ENCODE peak calls at places on chromosomes 13 and 19, in seven cellular contexts. D is activated CD8-positive, alpha-beta T cell treated with anti-CD3 and anti-CD28 coated beads for 36 hours; Q is GM13977; I is lower leg skin; K is WTC11; U is osteocyte; J is AG10803. N is an unnamed sample.

GRCh38 chr19:38377052-38377451 is 2.7 kb downstream of the PSMD8 start:
- DNase-seq in D (no peak), Q (no peak), I (no peak), K (no peak), U (no peak), J (no peak), N (no peak)

GRCh38 chr13:114064516-114065140 is 67.8 kb downstream of the RASA3 start:
- DNase-seq in D (no peak), Q (no peak), I (no peak), K (no peak), U (no peak), J (peak), N (peak)

GRCh38 chr19:14160017-14160703 is 23.8 kb upstream of the ASF1B start:
- DNase-seq in D (no peak), Q (no peak), I (no peak), K (no peak), U (no peak), J (no peak), N (no peak)

GRCh38 chr19:17684256-17684655 is 3.9 kb downstream of the UNC13A start:
- DNase-seq in D (no peak), Q (no peak), I (no peak), K (no peak), U (no peak), J (no peak), N (no peak)

GRCh38 chr19:38290631-38291147 is 13.4 kb upstream of the C19orf33 start:
- DNase-seq in D (no peak), Q (no peak), I (peak), K (no peak), U (no peak), J (peak), N (no peak)

GRCh38 chr13:71578048-71578447 is 289.0 kb downstream of the DACH1 start:
- DNase-seq in D (no peak), Q (no peak), I (no peak), K (no peak), U (no peak), J (no peak), N (no peak)

GRCh38 chr13:37995052-37995451 is 125.5 kb upstream of the TRPC4 start:
- DNase-seq in D (no peak), Q (no peak), I (no peak), K (no peak), U (no peak), J (no peak), N (no peak)

GRCh38 chr19:18932216-18932841 is 8.7 kb downstream of the HOMER3 start:
- DNase-seq in D (peak), Q (peak), I (peak), K (peak), U (no peak), J (peak), N (peak)

GRCh38 chr19:16070366-16070990 is 5.8 kb upstream of the TPM4 start:
- DNase-seq in D (peak), Q (peak), I (peak), K (no peak), U (no peak), J (no peak), N (peak)

GRCh38 chr13:31119966-31120733 is 41.6 kb downstream of the HSPH1 start:
- DNase-seq in D (no peak), Q (no peak), I (peak), K (no peak), U (no peak), J (no peak), N (no peak)

GRCh38 chr13:21324793-21325192 is 134.3 kb downstream of the ZDHHC20 start:
- DNase-seq in D (no peak), Q (peak), I (no peak), K (no peak), U (no peak), J (no peak), N (peak)

GRCh38 chr19:30565680-30566079 is 193.5 kb downstream of the ZNF536 start:
- DNase-seq in D (no peak), Q (no peak), I (no peak), K (no peak), U (no peak), J (no peak), N (no peak)

GRCh38 chr13:96199315-96199714 is 109.4 kb downstream of the HS6ST3 start:
- DNase-seq in D (no peak), Q (no peak), I (no peak), K (no peak), U (no peak), J (no peak), N (no peak)

GRCh38 chr19:29596885-29597525 is 9.1 kb upstream of the POP4 start:
- DNase-seq in D (no peak), Q (no peak), I (no peak), K (no peak), U (no peak), J (peak), N (no peak)

GRCh38 chr13:99725644-99726043 is 224.4 kb downstream of the TM9SF2 start:
- DNase-seq in D (no peak), Q (no peak), I (no peak), K (no peak), U (no peak), J (no peak), N (peak)

GRCh38 chr19:35105047-35105410 is 10.6 kb upstream of the FXYD3 start:
- DNase-seq in D (no peak), Q (no peak), I (no peak), K (no peak), U (no peak), J (no peak), N (no peak)

GRCh38 chr19:11067356-11068113 is 21.7 kb upstream of the LDLR start:
- DNase-seq in D (no peak), Q (no peak), I (no peak), K (no peak), U (no peak), J (no peak), N (no peak)

GRCh38 chr13:113090806-113091205 is 14.8 kb upstream of the F7 start:
- DNase-seq in D (no peak), Q (no peak), I (no peak), K (no peak), U (no peak), J (no peak), N (no peak)

GRCh38 chr19:10768936-10769335 is 51.1 kb downstream of the DNM2 start:
- DNase-seq in D (no peak), Q (no peak), I (no peak), K (no peak), U (no peak), J (no peak), N (no peak)

GRCh38 chr13:102584423-102584822 is 12.4 kb upstream of the TPP2 start:
- DNase-seq in D (no peak), Q (no peak), I (no peak), K (no peak), U (no peak), J (no peak), N (peak)

GRCh38 chr13:50170447-50171037 is 155.3 kb downstream of the KCNRG start:
- DNase-seq in D (no peak), Q (no peak), I (no peak), K (no peak), U (no peak), J (peak), N (no peak)

GRCh38 chr13:85798999-85799646 is at the start of gene SLITRK6:
- DNase-seq in D (no peak), Q (no peak), I (peak), K (no peak), U (no peak), J (no peak), N (no peak)

GRCh38 chr13:47085346-47085745 is 188.5 kb upstream of the HTR2A start:
- DNase-seq in D (no peak), Q (no peak), I (no peak), K (no peak), U (no peak), J (peak), N (no peak)

GRCh38 chr13:101382086-101382485 is 34.2 kb downstream of the NALCN start:
- DNase-seq in D (no peak), Q (no peak), I (no peak), K (no peak), U (no peak), J (no peak), N (no peak)

GRCh38 chr13:50106559-50106958 is 91.3 kb downstream of the KCNRG start:
- DNase-seq in D (no peak), Q (peak), I (no peak), K (no peak), U (no peak), J (no peak), N (peak)

DNA sequence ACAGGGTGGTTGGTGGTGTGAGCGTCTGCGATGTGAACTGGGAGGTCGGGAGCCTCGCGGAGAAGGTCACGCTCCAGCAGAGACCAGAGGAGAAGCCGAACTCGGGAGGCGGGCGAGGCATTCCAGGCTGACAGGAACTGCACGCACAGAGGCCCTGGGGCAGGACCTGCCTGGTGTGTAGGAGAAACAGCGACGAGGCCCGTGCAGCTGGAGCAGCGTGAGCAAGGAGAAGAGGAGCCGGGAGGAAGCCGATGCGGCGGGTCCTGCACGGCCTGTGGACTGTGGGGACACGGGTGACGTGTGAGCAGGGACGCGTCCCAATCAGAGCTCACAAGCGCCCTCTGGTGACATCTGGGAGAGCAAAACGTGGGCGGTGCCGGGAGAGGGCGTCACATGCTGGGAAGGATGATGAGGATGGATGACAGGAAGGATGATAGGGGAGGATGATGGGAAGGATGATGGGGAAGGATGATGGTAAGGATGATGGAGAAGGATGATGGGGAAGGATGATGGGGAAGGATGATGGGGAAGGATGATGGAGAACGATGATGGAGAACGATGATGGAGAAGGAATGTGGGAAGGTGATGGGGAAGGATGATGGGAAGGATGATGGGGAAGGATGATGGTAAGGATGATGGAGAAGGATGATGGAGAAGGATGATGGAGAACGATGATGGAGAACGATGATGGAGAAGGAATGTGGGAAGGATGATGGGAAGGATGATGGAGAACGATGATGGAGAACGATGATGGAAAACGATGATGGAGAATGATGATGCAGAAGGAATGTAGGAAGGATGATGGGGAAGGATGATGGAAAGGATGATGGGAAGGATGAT is 16.1 kb upstream of the MADCAM1 start:
- DNase-seq in D (peak), Q (no peak), I (peak), K (peak), U (peak), J (peak), N (no peak)
- TF ChIP-seq CTCF in D (peak), Q (peak), I (peak), K (peak), U (peak), J (peak), N (no peak)

GRCh38 chr13:28754698-28755545 is 36.2 kb upstream of the SLC46A3 start:
- DNase-seq in D (peak), Q (peak), I (no peak), K (peak), U (peak), J (peak), N (no peak)
- TF ChIP-seq CTCF in D (no peak), Q (peak), I (no peak), K (no peak), U (peak), J (peak), N (no peak)

DNA sequence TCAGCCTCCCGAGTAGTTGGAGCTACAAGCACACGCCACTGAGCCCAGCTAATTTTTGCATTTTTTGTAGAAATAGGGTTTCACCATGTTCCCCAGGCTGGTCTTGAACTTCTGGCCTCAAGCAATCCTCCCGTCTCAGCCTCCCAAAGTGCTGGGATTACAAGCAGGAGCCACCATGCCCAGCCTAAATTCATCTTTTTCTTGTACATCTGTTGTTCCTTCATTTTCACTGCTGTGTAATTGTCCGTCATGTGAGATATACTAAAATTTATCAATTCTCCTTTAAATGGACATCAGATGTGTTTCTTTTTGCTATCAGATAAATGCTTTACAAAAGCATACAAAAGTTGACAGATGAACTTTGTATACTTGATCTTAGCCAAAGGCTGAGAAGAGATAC is 22.9 kb downstream of the DYRK1B start:
- DNase-seq in D (no peak), Q (no peak), I (no peak), K (no peak), U (no peak), J (no peak), N (no peak)
- TF ChIP-seq CTCF in D (no peak), Q (no peak), I (no peak), K (no peak), U (no peak), J (no peak), N (no peak)

GRCh38 chr19:3275583-3276340 is 51.3 kb downstream of the CELF5 start:
- DNase-seq in D (peak), Q (peak), I (peak), K (peak), U (peak), J (peak), N (peak)
- TF ChIP-seq CTCF in D (peak), Q (no peak), I (no peak), K (peak), U (peak), J (no peak), N (no peak)

GRCh38 chr13:98039964-98040363 is 86.5 kb downstream of the IPO5 start:
- DNase-seq in D (no peak), Q (no peak), I (no peak), K (no peak), U (no peak), J (no peak), N (no peak)
- TF ChIP-seq CTCF in D (no peak), Q (no peak), I (no peak), K (no peak), U (no peak), J (no peak), N (no peak)

GRCh38 chr19:55685776-55686175 is 10.8 kb downstream of the EPN1 start:
- DNase-seq in D (no peak), Q (no peak), I (no peak), K (no peak), U (no peak), J (no peak), N (no peak)

GRCh38 chr19:55689366-55690108 is 14.5 kb downstream of the EPN1 start:
- DNase-seq in D (no peak), Q (no peak), I (no peak), K (no peak), U (no peak), J (no peak), N (no peak)

GRCh38 chr19:55688422-55689218 is 13.6 kb downstream of the EPN1 start:
- DNase-seq in D (no peak), Q (no peak), I (no peak), K (no peak), U (no peak), J (no peak), N (no peak)

GRCh38 chr19:55686311-55687050 is 11.5 kb downstream of the EPN1 start:
- DNase-seq in D (no peak), Q (no peak), I (no peak), K (no peak), U (no peak), J (no peak), N (no peak)

GRCh38 chr19:55687281-55688172 is 12.5 kb downstream of the EPN1 start:
- DNase-seq in D (no peak), Q (no peak), I (no peak), K (no peak), U (no peak), J (no peak), N (no peak)
- TF ChIP-seq CTCF in D (no peak), Q (no peak), I (no peak), K (no peak), U (no peak), J (no peak), N (no peak)

DNA sequence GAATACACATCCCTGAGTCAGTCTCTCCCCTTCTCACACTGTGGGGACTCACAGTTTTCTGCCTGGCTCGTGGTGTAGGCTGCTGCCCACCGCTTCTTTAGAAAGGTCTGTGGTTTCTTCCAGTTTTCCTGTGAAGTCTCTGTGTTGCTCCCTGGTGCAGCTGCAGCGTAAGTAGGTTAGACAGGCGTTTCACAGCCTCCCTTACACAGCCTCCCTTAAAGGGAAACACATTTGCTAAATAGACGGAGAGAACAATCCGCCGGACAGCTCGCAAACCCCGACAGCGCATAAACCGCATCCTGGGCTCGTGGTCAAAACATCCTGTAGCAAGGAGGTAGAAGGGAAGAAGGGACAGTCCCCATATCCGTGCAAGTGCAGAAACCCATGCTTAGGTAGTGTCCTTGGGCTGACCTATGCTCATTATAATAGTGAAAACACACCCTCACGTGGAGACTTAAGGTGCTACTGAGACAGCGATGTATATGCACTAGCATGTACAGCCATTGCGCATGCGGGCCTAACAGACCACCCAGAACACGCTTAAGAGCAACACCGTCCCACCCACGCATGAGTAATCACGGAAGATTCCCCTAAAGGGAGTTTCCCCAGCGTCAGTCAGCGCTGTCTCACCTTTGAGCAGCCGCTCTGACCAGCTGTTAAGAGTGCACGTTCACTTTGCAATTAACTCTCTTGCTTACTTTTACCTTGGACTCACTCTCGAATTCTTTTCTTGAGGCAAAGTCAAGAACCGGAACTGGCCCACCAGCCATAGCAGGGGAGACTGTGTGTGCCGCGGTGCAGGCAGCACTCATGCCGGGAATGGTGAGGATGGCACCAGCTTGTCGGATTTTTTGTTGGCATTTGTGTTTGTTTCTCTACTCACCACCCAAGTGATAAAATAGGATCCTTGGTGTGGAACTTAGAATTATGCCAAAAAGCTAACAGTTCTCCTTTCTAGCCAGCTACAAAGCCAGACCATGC is 16.6 kb downstream of the SIGLEC8 start:
- DNase-seq in D (peak), Q (peak), I (no peak), K (no peak), U (no peak), J (no peak), N (peak)
- TF ChIP-seq CTCF in D (no peak), Q (no peak), I (no peak), K (no peak), U (no peak), J (no peak), N (no peak)

DNA sequence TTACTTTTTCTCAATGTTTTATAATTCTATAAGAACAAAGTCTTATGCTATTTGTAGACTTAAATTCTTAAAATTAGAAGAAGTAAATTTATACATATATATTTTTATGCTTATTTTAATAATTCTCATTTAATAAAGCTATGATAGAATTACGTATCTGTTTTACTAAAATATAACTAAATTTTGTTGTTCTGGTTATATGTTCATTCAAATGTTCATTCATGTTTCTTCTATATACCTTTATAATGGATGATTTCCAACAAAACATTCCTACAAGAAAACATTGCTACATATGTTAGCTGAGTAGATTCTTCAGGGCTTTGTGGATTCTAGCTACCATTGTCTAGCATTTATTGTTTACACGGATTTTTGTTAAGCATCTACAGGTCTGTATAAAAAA is 634.3 kb upstream of the PCDH20 start:
- DNase-seq in D (no peak), Q (no peak), I (no peak), K (no peak), U (no peak), J (no peak), N (no peak)
- TF ChIP-seq CTCF in D (no peak), Q (no peak), I (no peak), K (no peak), U (no peak), J (no peak), N (no peak)

N was measured in GM12865.